ENCODE peak calls at places on chromosomes 11 and 22, in seven cellular contexts. W, X, C, J, Z, O and H are unnamed samples.

GRCh38 chr11:13215157-13215556 is 62.4 kb upstream of the BMAL1 start:
- DNase-seq in C (peak; percentile 93), X (peak; percentile 82), J (no peak), W (no peak), O (peak; percentile 21), Z (no peak), H (no peak)

GRCh38 chr11:9103542-9104276 is 12.3 kb upstream of the SCUBE2 start:
- DNase-seq in Z (no peak), X (peak; percentile 16), O (no peak), C (no peak), J (no peak), W (no peak), H (no peak)

GRCh38 chr22:20748820-20749428 is 25.0 kb upstream of the SERPIND1 start:
- DNase-seq in O (no peak), W (no peak), Z (peak; percentile 74), X (no peak), C (no peak), J (no peak), H (no peak)

GRCh38 chr11:44244649-44245308 is 65.2 kb downstream of the ALX4 start:
- DNase-seq in W (no peak), J (no peak), O (no peak), C (no peak), X (no peak), Z (no peak), H (no peak)

GRCh38 chr11:65572356-65573043 is at the start of gene FAM89B:
- DNase-seq in O (peak; percentile 47), W (peak; percentile 57), X (peak; percentile 82), C (peak; percentile 60), J (peak; percentile 88), Z (peak; percentile 87), H (peak; percentile 70)

GRCh38 chr22:37425800-37426531 is 1.3 kb downstream of the ELFN2 start:
- DNase-seq in O (no peak), J (no peak), C (no peak), Z (no peak), W (no peak), X (peak; percentile 22), H (no peak)

GRCh38 chr11:17581732-17582053 is 34.6 kb downstream of the OTOG start:
- DNase-seq in W (no peak), Z (no peak), J (no peak), C (no peak), O (no peak), X (no peak), H (no peak)

GRCh38 chr11:128544625-128545024 is 42.7 kb downstream of the ETS1 start:
- DNase-seq in J (no peak), C (no peak), O (no peak), Z (no peak), X (no peak), W (no peak), H (no peak)

GRCh38 chr11:119427279-119427678 is 4.3 kb upstream of the THY1 start:
- DNase-seq in J (no peak), C (peak; percentile 46), Z (no peak), O (no peak), W (no peak), X (peak; percentile 12), H (no peak)

GRCh38 chr11:67293090-67293489 is 4.0 kb downstream of the ANKRD13D start:
- DNase-seq in C (peak; percentile 99), J (no peak), W (no peak), O (no peak), Z (no peak), X (no peak), H (no peak)

GRCh38 chr11:58497951-58498350 is 10.0 kb downstream of the OR5B21 start:
- DNase-seq in Z (no peak), O (no peak), X (no peak), C (peak; percentile 80), W (no peak), J (no peak), H (no peak)

GRCh38 chr11:118552341-118552740 is 13.4 kb downstream of the IFT46 start:
- DNase-seq in Z (no peak), O (no peak), J (no peak), X (no peak), C (no peak), W (no peak), H (no peak)

GRCh38 chr11:24760681-24761080 is 263.8 kb downstream of the LUZP2 start:
- DNase-seq in X (no peak), Z (no peak), O (no peak), C (peak; percentile 70), J (no peak), W (no peak), H (no peak)